ENCODE peak calls at places on chromosomes 11 and 22, in ten cellular contexts. O, N, X, A, J, M, S, C, P and W are unnamed samples.

GRCh38 chr11:114564836-114565235 is 5.2 kb upstream of the NXPE1 start:
- DNase-seq in O (no peak), N (no peak), X (no peak), A (no peak), J (no peak), M (peak; percentile 20), S (no peak), C (no peak), P (no peak), W (no peak)

GRCh38 chr11:61110255-61111059 is 8.2 kb downstream of the CD5 start:
- DNase-seq in O (no peak), N (no peak), X (no peak), A (no peak), J (no peak), M (no peak), S (no peak), C (no peak), P (no peak), W (no peak)

GRCh38 chr11:33291004-33291777 is 34.0 kb downstream of the HIPK3 start:
- DNase-seq in O (no peak), N (peak; percentile 43), X (peak; percentile 18), A (no peak), J (no peak), M (no peak), S (no peak), C (no peak), P (no peak), W (peak; percentile 79)

GRCh38 chr22:35033635-35034296 is 32.2 kb upstream of the ISX start:
- DNase-seq in O (no peak), N (no peak), X (no peak), A (no peak), J (no peak), M (no peak), S (no peak), C (no peak), P (no peak), W (no peak)

GRCh38 chr11:84536456-84536855 is 1090.7 kb downstream of the DLG2 start:
- DNase-seq in O (no peak), N (no peak), X (no peak), A (no peak), J (no peak), M (no peak), S (no peak), C (no peak), P (no peak), W (no peak)

GRCh38 chr11:128696930-128697329 is 3.1 kb downstream of the FLI1 start:
- DNase-seq in O (no peak), N (no peak), X (no peak), A (no peak), J (no peak), M (no peak), S (no peak), C (no peak), P (no peak), W (no peak)

GRCh38 chr11:14578551-14578956 is 58.4 kb upstream of the PSMA1 start:
- DNase-seq in O (peak; percentile 54), N (peak; percentile 27), X (peak; percentile 54), A (no peak), J (no peak), M (peak; percentile 15), S (peak; percentile 75), C (no peak), P (peak; percentile 28), W (peak; percentile 92)

GRCh38 chr11:94938399-94939055 is 34.8 kb downstream of the CWC15 start:
- DNase-seq in O (peak; percentile 91), N (no peak), X (peak; percentile 92), A (no peak), J (no peak), M (peak; percentile 94), S (no peak), C (peak; percentile 57), P (peak; percentile 86), W (no peak)

GRCh38 chr11:57649826-57650738 is at the start of gene YPEL4:
- DNase-seq in O (peak; percentile 74), N (peak; percentile 57), X (peak; percentile 83), A (no peak), J (peak; percentile 89), M (peak; percentile 74), S (peak; percentile 80), C (peak; percentile 57), P (peak; percentile 75), W (no peak)

GRCh38 chr11:35352107-35352888 is 67.1 kb downstream of the SLC1A2 start:
- DNase-seq in O (no peak), N (no peak), X (peak; percentile 84), A (no peak), J (no peak), M (peak; percentile 51), S (no peak), C (no peak), P (no peak), W (no peak)

GRCh38 chr11:39617971-39618370 is 1841.5 kb downstream of the LRRC4C start:
- DNase-seq in O (no peak), N (no peak), X (no peak), A (no peak), J (no peak), M (no peak), S (no peak), C (no peak), P (no peak), W (no peak)

GRCh38 chr11:62420882-62421281 is 2.0 kb downstream of the SCGB1A1 start:
- DNase-seq in O (no peak), N (no peak), X (no peak), A (no peak), J (no peak), M (no peak), S (no peak), C (no peak), P (no peak), W (no peak)

GRCh38 chr22:49062155-49063039 is 765.3 kb downstream of the BRD1 start:
- DNase-seq in O (no peak), N (no peak), X (no peak), A (no peak), J (no peak), M (no peak), S (no peak), C (no peak), P (no peak), W (no peak)

GRCh38 chr22:32634424-32634981 is 159.9 kb downstream of the FBXO7 start:
- DNase-seq in O (no peak), N (no peak), X (no peak), A (no peak), J (no peak), M (no peak), S (no peak), C (no peak), P (no peak), W (no peak)

DNA sequence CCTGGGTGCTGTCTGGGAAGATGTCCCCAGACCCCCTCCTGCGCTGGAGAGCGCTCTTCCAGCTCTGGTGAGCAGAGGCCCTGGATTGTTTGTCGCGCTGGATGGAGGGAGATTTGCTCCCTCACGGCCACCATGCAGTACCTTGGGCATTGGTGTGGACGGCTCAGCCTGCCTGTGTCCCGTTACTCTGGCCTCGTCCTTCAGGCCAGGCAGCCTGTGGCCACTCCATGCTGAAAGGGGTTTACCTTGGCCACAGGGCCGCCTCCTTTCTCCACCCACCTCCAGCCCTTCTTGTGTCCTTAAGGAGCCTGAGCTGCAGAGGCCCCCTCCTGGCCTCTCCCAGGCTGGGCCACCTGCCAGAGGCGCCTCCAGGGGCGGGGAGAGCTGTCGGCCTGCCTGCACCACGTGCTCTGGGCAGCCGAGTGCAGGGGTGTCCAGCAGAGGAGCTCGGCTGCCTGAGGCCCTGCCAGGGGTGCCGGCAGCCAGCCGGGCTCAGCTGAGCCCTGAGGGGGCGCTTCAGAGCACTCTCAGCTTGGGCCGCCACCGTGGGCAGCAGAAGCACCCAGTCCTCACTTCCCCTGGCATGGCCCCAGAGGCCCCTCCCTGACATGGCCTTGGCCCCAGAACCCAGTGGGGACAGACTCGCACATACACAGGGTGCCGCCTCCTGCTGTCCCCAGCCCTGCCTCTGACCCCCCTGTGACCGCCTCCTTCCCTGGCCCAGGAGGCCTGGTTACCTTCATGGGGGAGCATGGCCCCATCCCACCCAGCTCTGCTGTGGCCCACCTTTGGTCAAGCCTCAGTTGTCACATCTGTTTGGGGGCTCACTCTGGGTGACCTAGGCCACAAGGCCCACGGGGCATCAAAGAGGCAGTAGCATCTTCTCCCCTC is 3.4 kb downstream of the CCND1 start:
- DNase-seq in O (peak; percentile 70), N (peak; percentile 79), X (peak; percentile 92), A (peak; percentile 94), J (peak; percentile 67), M (peak; percentile 89), S (no peak), C (peak; percentile 92), P (peak; percentile 85), W (no peak)
- TF ChIP-seq CTCF in O (peak; percentile 46), N (peak; percentile 27), X (peak; percentile 56), A (no peak), J (peak; percentile 34), M (peak; percentile 41), S (no peak), C (peak; percentile 42), P (peak; percentile 47), W (no peak)

GRCh38 chr11:118252688-118253087 is 523 bp upstream of the MPZL3 start:
- DNase-seq in O (no peak), N (no peak), X (no peak), A (no peak), J (no peak), M (no peak), S (no peak), C (no peak), P (no peak), W (no peak)
- H3K4me3 ChIP-seq in O (no peak overlapping the region), N (peak overlapping the region; percentile 90), X (no peak overlapping the region), A (peak overlapping the region; percentile 72), J (peak overlapping the region; percentile 91), M (no peak overlapping the region), S (peak overlapping the region; percentile 67), C (peak overlapping the region; percentile 63), P (peak overlapping the region; percentile 51), W (peak overlapping the region; percentile 98)

DNA sequence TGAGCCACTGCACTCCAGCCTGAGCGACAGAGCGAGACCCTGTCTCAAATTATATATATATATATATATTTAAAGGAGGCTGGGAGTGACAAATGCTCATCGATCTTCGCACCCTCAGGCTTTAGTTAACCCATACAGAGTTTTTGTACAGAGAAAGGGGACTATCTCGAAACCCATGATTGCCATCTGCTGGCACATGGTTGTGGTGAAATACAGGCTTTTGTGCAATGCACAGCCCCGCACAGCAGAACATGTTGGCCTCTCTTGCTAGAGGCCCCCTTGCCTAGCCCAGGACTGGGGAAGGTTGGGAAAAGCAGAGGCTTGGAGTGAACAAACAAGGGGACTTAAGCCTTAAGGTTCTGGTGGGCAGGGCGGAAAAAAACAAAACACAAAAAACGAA is 3.6 kb downstream of the MYBPC3 start:
- DNase-seq in O (peak; percentile 31), N (peak; percentile 63), X (peak; percentile 22), A (peak; percentile 19), J (no peak), M (no peak), S (no peak), C (no peak), P (peak; percentile 89), W (peak; percentile 51)
- TF ChIP-seq CTCF in O (peak; percentile 58), N (peak; percentile 33), X (peak; percentile 14), A (peak; percentile 43), J (peak; percentile 48), M (peak; percentile 40), S (no peak), C (no peak), P (peak; percentile 70), W (peak; percentile 23)

DNA sequence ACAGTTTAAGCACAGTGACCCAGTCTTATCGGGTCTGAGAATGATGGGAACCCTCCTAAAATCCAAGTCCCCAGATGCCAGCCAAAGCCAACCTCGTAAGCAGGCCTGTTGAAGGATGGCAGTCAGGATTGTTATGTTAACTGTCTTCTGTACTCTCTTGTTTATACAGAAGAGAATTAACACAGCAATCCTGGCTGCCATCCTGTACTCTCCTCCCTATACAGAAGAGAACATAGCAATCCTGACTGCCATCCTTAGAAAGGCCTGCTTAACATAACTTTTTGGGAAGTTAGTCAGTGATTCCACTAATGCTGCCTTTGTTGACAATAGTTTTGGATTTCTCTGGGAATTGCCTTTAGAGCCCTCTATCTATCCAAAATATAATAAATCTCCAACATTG is 116.4 kb downstream of the LARGE1 start:
- DNase-seq in O (no peak), N (no peak), X (peak; percentile 15), A (no peak), J (no peak), M (no peak), S (no peak), C (no peak), P (no peak), W (no peak)
- H3K4me3 ChIP-seq in O (no peak overlapping the region), N (no peak overlapping the region), X (no peak overlapping the region), A (no peak overlapping the region), J (no peak overlapping the region), M (no peak overlapping the region), S (no peak overlapping the region), C (no peak overlapping the region), P (no peak overlapping the region), W (no peak overlapping the region)